ENCODE peak calls at places on chromosomes 7 and 10, in four cellular contexts. U, E, J and D are unnamed samples.

GRCh38 chr7:121360564-121360963 is 31.8 kb downstream of the WNT16 start:
- DNase-seq in J (no peak), U (no peak), E (no peak), D (no peak)

GRCh38 chr7:137948083-137948844 is 53.6 kb downstream of the CREB3L2 start:
- DNase-seq in E (no peak), J (no peak), U (no peak), D (no peak)

GRCh38 chr7:45574521-45575500 is 643 bp downstream of the ADCY1 start:
- DNase-seq in J (peak), E (peak), U (no peak), D (peak)

GRCh38 chr10:71613303-71613777 is 106.2 kb downstream of the C10orf105 start:
- DNase-seq in U (no peak), E (no peak), J (no peak), D (peak)

GRCh38 chr7:155237730-155238129 is 59.9 kb upstream of the INSIG1 start:
- DNase-seq in E (no peak), U (no peak), J (no peak), D (no peak)

GRCh38 chr7:14850039-14850438 is 52.5 kb downstream of the DGKB start:
- DNase-seq in U (no peak), E (no peak), J (no peak), D (no peak)

GRCh38 chr10:110408203-110408871 is 89.4 kb upstream of the DUSP5 start:
- DNase-seq in U (no peak), E (no peak), J (peak), D (peak)

GRCh38 chr10:17026686-17027485 is 102.7 kb downstream of the CUBN start:
- DNase-seq in E (no peak), U (peak), J (peak), D (peak)

GRCh38 chr7:107815254-107815882 is 12.3 kb upstream of the SLC26A3 start:
- DNase-seq in J (no peak), U (no peak), E (no peak), D (no peak)

GRCh38 chr7:151315038-151315655 is 26.5 kb upstream of the NUB1 start:
- DNase-seq in E (peak), J (peak), U (peak), D (peak)

GRCh38 chr7:49261928-49262327 is 337.6 kb downstream of the CDC14C start:
- DNase-seq in J (no peak), U (no peak), E (no peak), D (no peak)

GRCh38 chr7:116616555-116617059 is 55.4 kb upstream of the MET start:
- DNase-seq in U (no peak), E (no peak), J (no peak), D (peak)

GRCh38 chr10:44962870-44963738 is 3.5 kb downstream of the RASSF4 start:
- DNase-seq in J (no peak), E (no peak), U (no peak), D (no peak)

GRCh38 chr10:36624551-36625100 is 500.8 kb upstream of the ANKRD30A start:
- DNase-seq in J (no peak), E (no peak), U (no peak), D (no peak)

GRCh38 chr7:108456845-108457540 is 757 bp upstream of the NRCAM start:
- DNase-seq in U (no peak), J (no peak), E (no peak), D (no peak)

GRCh38 chr7:73700581-73701134 is 17.3 kb downstream of the BUD23 start:
- DNase-seq in U (no peak), E (no peak), J (no peak), D (no peak)

GRCh38 chr7:135274495-135275268 is 41.0 kb downstream of the STRA8 start:
- DNase-seq in E (peak), J (peak), U (peak), D (peak)

GRCh38 chr7:146961617-146962016 is 845.0 kb downstream of the CNTNAP2 start:
- DNase-seq in U (no peak), J (peak), E (peak), D (peak)

GRCh38 chr7:158740013-158740656 is 35.5 kb upstream of the NCAPG2 start:
- DNase-seq in J (no peak), E (no peak), U (no peak), D (peak)

GRCh38 chr10:68647928-68648327 is 73.1 kb upstream of the CCAR1 start:
- DNase-seq in U (no peak), E (no peak), J (no peak), D (peak)

GRCh38 chr10:5488272-5489161 is 10.9 kb downstream of the CALML5 start:
- DNase-seq in U (no peak), E (no peak), J (no peak), D (no peak)

GRCh38 chr7:13988765-13989137 is 715 bp downstream of the ETV1 start:
- DNase-seq in J (peak), U (no peak), E (peak), D (peak)

GRCh38 chr10:76432274-76433012 is 1001.0 kb downstream of the LRMDA start:
- DNase-seq in J (no peak), U (no peak), E (no peak), D (peak)

GRCh38 chr7:87188930-87189329 is 30.6 kb downstream of the TMEM243 start:
- DNase-seq in J (no peak), E (no peak), U (no peak), D (no peak)

GRCh38 chr7:65239707-65240352 is 133.8 kb upstream of the ZNF92 start:
- DNase-seq in E (peak), J (peak), U (no peak), D (peak)

GRCh38 chr10:89165923-89166322 is 41.2 kb downstream of the CH25H start:
- DNase-seq in E (no peak), U (no peak), J (no peak), D (peak)

GRCh38 chr10:123301077-123301875 is 147.1 kb downstream of the BUB3 start:
- DNase-seq in E (peak), J (no peak), U (no peak), D (peak)

GRCh38 chr7:151172273-151173141 is 5.0 kb upstream of the GBX1 start:
- DNase-seq in U (peak), J (peak), E (peak), D (peak)

GRCh38 chr7:80199072-80199471 is 64.4 kb downstream of the GNAI1 start:
- DNase-seq in J (no peak), E (no peak), U (no peak), D (no peak)

GRCh38 chr7:151864561-151864960 is 12.4 kb downstream of the PRKAG2 start:
- DNase-seq in J (no peak), E (no peak), U (no peak), D (no peak)

GRCh38 chr7:47690902-47691558 is 109.1 kb upstream of the TNS3 start:
- DNase-seq in E (no peak), U (no peak), J (no peak), D (peak)

GRCh38 chr7:791481-791880 is 40.8 kb upstream of the SUN1 start:
- DNase-seq in U (no peak), J (no peak), E (no peak), D (no peak)